ENCODE peak calls at places on chromosomes 5 and 9, in seven cellular contexts. F, T, U, H, E, C and B are unnamed samples.

GRCh38 chr5:169805527-169805934 is 168.5 kb downstream of the DOCK2 start:
- DNase-seq in E (no peak), H (no peak), U (no peak), C (peak; percentile 53), F (no peak), T (no peak), B (peak; percentile 88)

GRCh38 chr9:22214497-22215031 is 205.5 kb upstream of the CDKN2B start:
- DNase-seq in C (no peak), E (no peak), H (no peak), U (no peak), T (no peak), F (no peak), B (peak; percentile 51)

GRCh38 chr5:7347377-7347776 is 48.6 kb upstream of the ADCY2 start:
- DNase-seq in E (no peak), U (no peak), F (no peak), H (no peak), C (no peak), T (no peak), B (no peak)

GRCh38 chr5:157554180-157555030 is 21.2 kb downstream of the ADAM19 start:
- DNase-seq in E (no peak), F (no peak), H (no peak), T (no peak), U (no peak), C (peak; percentile 44), B (no peak)

GRCh38 chr5:102617857-102618187 is 119.0 kb upstream of the SLCO6A1 start:
- DNase-seq in U (no peak), H (no peak), F (no peak), E (no peak), C (no peak), T (no peak), B (no peak)

GRCh38 chr5:168600409-168600808 is 21.2 kb upstream of the PANK3 start:
- DNase-seq in C (no peak), F (no peak), T (peak; percentile 54), H (peak; percentile 90), E (no peak), U (no peak), B (no peak)

GRCh38 chr9:116039312-116039711 is 114.3 kb upstream of the PAPPA start:
- DNase-seq in H (no peak), C (no peak), F (no peak), T (no peak), E (no peak), U (no peak), B (no peak)

GRCh38 chr5:14816999-14817761 is 54.4 kb downstream of the ANKH start:
- DNase-seq in C (peak; percentile 92), E (peak; percentile 70), H (no peak), F (no peak), U (no peak), T (no peak), B (peak; percentile 99)

GRCh38 chr5:96117863-96118651 is 156.4 kb upstream of the ELL2 start:
- DNase-seq in C (peak; percentile 31), T (no peak), U (peak; percentile 5), E (no peak), F (no peak), H (no peak), B (peak; percentile 10)

GRCh38 chr5:19001054-19001453 is 986.9 kb downstream of the CDH18 start:
- DNase-seq in T (peak; percentile 8), U (no peak), F (no peak), C (no peak), H (no peak), E (no peak), B (no peak)

GRCh38 chr5:168324864-168325615 is 33.6 kb downstream of the WWC1 start:
- DNase-seq in U (peak; percentile 82), E (no peak), F (no peak), C (no peak), H (no peak), T (peak; percentile 99), B (no peak)

GRCh38 chr9:21096172-21096900 is 18.6 kb upstream of the IFNB1 start:
- DNase-seq in U (no peak), C (peak; percentile 69), F (no peak), H (no peak), E (no peak), T (peak; percentile 48), B (peak; percentile 66)

GRCh38 chr5:174720612-174721521 is 3.5 kb upstream of the MSX2 start:
- DNase-seq in F (no peak), U (no peak), C (no peak), E (no peak), T (no peak), H (peak; percentile 78), B (no peak)

GRCh38 chr5:140181002-140181483 is 6.1 kb downstream of the CYSTM1 start:
- DNase-seq in F (no peak), H (no peak), U (no peak), C (no peak), T (no peak), E (no peak), B (no peak)
- H3K4me3 ChIP-seq in F (no peak overlapping the region), H (no peak overlapping the region), U (no peak overlapping the region), C (no peak overlapping the region), T (no peak overlapping the region), E (no peak overlapping the region), B (no peak overlapping the region)

GRCh38 chr9:34991833-34992375 is 2.4 kb downstream of the DNAJB5 start:
- DNase-seq in F (no peak), C (no peak), U (peak; percentile 30), E (no peak), H (no peak), T (no peak), B (no peak)
- TF ChIP-seq CTCF in F (no peak), C (no peak), U (no peak), E (no peak), H (peak; percentile 14), T (no peak), B (peak; percentile 6)

GRCh38 chr5:73302797-73303138 is 129.8 kb downstream of the TMEM174 start:
- DNase-seq in U (no peak), T (no peak), H (no peak), F (no peak), E (no peak), C (no peak), B (peak; percentile 22)

GRCh38 chr5:73305386-73305785 is 132.4 kb downstream of the TMEM174 start:
- DNase-seq in H (no peak), T (no peak), F (no peak), U (no peak), E (no peak), C (no peak), B (no peak)

GRCh38 chr5:73304381-73304780 is 131.4 kb downstream of the TMEM174 start:
- DNase-seq in T (no peak), E (no peak), U (no peak), H (no peak), C (no peak), F (no peak), B (no peak)

GRCh38 chr5:73301208-73302088 is 128.5 kb downstream of the TMEM174 start:
- DNase-seq in C (no peak), F (no peak), E (no peak), T (no peak), U (no peak), H (no peak), B (no peak)

GRCh38 chr5:73303139-73304079 is 130.4 kb downstream of the TMEM174 start:
- DNase-seq in T (no peak), U (peak; percentile 54), F (no peak), E (no peak), C (no peak), H (peak; percentile 20), B (no peak)
- H3K4me3 ChIP-seq in T (peak overlapping the region; percentile 52), U (peak overlapping the region; percentile 47), F (peak overlapping the region; percentile 30), E (peak overlapping the region; percentile 17), C (peak overlapping the region; percentile 1), H (peak overlapping the region; percentile 2), B (no peak overlapping the region)

GRCh38 chr5:155025890-155026289 is 12.3 kb downstream of the KIF4B start:
- DNase-seq in F (no peak), T (no peak), U (no peak), H (no peak), C (no peak), E (no peak), B (no peak)

GRCh38 chr5:155029240-155029639 is 15.7 kb downstream of the KIF4B start:
- DNase-seq in C (no peak), F (no peak), T (no peak), U (no peak), H (no peak), E (no peak), B (no peak)

GRCh38 chr5:155023320-155023719 is 9.8 kb downstream of the KIF4B start:
- DNase-seq in C (no peak), T (no peak), E (no peak), H (no peak), U (no peak), F (no peak), B (no peak)

GRCh38 chr5:155024015-155024414 is 10.5 kb downstream of the KIF4B start:
- DNase-seq in H (no peak), U (peak; percentile 13), E (no peak), F (no peak), T (no peak), C (no peak), B (no peak)

DNA sequence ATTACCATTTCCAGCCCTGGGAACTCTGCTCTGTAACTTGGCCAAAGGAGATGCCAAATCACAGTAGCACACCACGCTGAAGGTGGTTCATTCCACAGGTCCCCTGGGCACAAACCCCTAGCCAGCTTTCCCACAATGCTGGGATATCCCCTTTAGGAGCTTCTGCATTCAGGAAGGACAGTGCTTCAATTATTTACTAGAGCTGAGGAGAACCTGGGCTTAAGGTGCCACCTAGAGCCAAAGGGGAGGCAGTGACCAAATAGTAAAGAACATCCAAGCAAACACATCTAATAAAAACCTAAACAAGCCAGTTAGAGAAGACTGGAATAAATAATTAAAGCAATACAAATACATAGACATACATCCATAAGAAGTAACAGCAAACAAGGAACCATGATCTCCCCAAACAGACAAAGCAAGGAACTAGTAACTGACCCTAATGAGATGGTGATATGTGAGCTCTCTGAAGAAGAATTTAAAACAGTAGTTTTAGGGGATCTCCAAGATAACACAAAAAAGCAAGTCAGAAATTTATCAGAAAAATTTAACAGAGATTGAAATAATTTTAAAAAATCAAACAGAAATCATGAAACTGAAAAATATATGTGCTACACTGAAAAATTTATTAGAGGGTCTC is 14.6 kb downstream of the KIF4B start:
- DNase-seq in E (no peak), T (no peak), C (peak; percentile 38), H (no peak), F (no peak), U (peak; percentile 36), B (no peak)
- TF ChIP-seq CTCF in E (no peak), T (peak; percentile 56), C (peak; percentile 36), H (peak; percentile 59), F (no peak), U (peak; percentile 26), B (peak; percentile 1)

GRCh38 chr5:135191084-135191826 is 157.2 kb upstream of the PITX1 start:
- DNase-seq in E (no peak), C (peak; percentile 67), T (peak; percentile 70), U (peak; percentile 80), F (peak; percentile 59), H (peak; percentile 89), B (peak; percentile 56)
- H3K4me3 ChIP-seq in E (peak overlapping the region; percentile 44), C (peak overlapping the region; percentile 45), T (peak overlapping the region; percentile 59), U (peak overlapping the region; percentile 60), F (peak overlapping the region; percentile 58), H (peak overlapping the region; percentile 60), B (peak overlapping the region; percentile 24)

DNA sequence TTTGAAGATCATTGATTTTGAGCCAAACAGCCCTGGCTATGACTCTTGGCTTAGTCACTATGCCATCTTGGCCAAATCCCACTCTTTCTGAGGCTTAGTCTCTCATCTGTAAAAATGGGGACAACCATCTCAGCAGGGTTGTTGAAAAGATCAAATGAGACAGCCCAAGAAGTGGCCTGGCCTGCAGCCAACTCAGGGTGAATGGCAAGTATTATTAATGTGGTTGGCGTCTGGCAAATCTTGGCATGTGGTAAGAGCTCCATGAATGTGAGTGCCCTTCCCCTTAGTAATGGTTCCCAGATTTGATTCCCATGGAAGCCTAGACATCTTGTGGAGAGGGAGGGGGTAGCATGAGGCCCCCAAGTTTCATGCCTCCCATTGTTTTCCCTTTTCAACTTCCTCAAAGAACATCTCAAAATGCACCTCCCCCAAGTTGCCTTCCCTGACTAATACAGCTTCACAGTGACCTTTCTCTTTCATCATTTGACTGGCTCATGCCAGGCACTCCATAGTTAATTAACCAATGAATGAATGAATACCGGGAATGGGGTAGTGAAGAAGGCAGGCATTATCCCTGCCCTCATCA is 11.8 kb upstream of the TGFBI start:
- DNase-seq in F (no peak), C (peak; percentile 85), H (peak; percentile 76), T (peak; percentile 89), U (peak; percentile 97), E (no peak), B (peak; percentile 96)
- TF ChIP-seq CTCF in F (no peak), C (no peak), H (no peak), T (no peak), U (no peak), E (no peak), B (no peak)